ENCODE peak calls at places on chromosomes 16 and 17, in nine cellular contexts. P, R, M, H, G, U, X, I and K are unnamed samples.

GRCh38 chr17:21375757-21376584 is at the start of gene KCNJ12:
- DNase-seq in P (no peak), R (no peak), I (no peak), G (no peak), M (no peak), H (peak; percentile 43), X (no peak), U (no peak), K (no peak)

GRCh38 chr17:55237268-55237667 is 27.5 kb upstream of the HLF start:
- DNase-seq in R (no peak), P (no peak), G (no peak), U (no peak), H (no peak), X (no peak), I (no peak), M (no peak), K (no peak)

GRCh38 chr16:84495506-84495905 is 9.0 kb downstream of the MEAK7 start:
- DNase-seq in P (no peak), U (no peak), H (no peak), R (no peak), X (no peak), M (no peak), G (no peak), I (no peak), K (no peak)

GRCh38 chr16:27431773-27432599 is 30.0 kb downstream of the IL21R start:
- DNase-seq in R (no peak), M (no peak), X (no peak), H (no peak), I (peak; percentile 17), P (peak; percentile 45), G (no peak), U (peak; percentile 29), K (no peak)

GRCh38 chr16:5010576-5011329 is 23.0 kb downstream of the NAGPA start:
- DNase-seq in G (no peak), U (no peak), P (no peak), R (no peak), X (no peak), M (no peak), I (no peak), H (no peak), K (no peak)

GRCh38 chr16:89764711-89765201 is 43.4 kb downstream of the ZNF276 start:
- DNase-seq in R (no peak), P (no peak), U (peak; percentile 95), M (no peak), G (peak; percentile 39), I (no peak), X (no peak), H (no peak), K (peak; percentile 21)

GRCh38 chr17:39027037-39027436 is 59.8 kb upstream of the FBXO47 start:
- DNase-seq in U (peak; percentile 75), X (peak; percentile 65), R (peak; percentile 36), P (no peak), G (peak; percentile 75), I (peak; percentile 87), M (no peak), H (no peak), K (peak; percentile 46)

GRCh38 chr16:14510939-14511797 is 118.9 kb downstream of the PARN start:
- DNase-seq in U (no peak), M (no peak), R (no peak), G (no peak), P (peak; percentile 74), X (no peak), I (no peak), H (peak; percentile 69), K (no peak)

GRCh38 chr17:58335779-58336455 is 7.3 kb upstream of the TSPOAP1 start:
- DNase-seq in I (peak; percentile 58), X (no peak), H (no peak), P (no peak), R (no peak), U (peak; percentile 92), M (no peak), G (no peak), K (no peak)

GRCh38 chr16:87060026-87060986 is 256.9 kb downstream of the C16orf95 start:
- DNase-seq in M (no peak), H (peak; percentile 16), G (no peak), U (no peak), X (no peak), P (peak; percentile 73), R (no peak), I (no peak), K (no peak)

GRCh38 chr17:58315281-58315711 is 13.3 kb downstream of the TSPOAP1 start:
- DNase-seq in X (no peak), M (no peak), H (no peak), U (no peak), G (no peak), R (no peak), I (no peak), P (no peak), K (no peak)

GRCh38 chr17:41001795-41002194 is 2.1 kb upstream of the KRTAP3-2 start:
- DNase-seq in X (no peak), R (no peak), U (no peak), I (no peak), M (no peak), P (no peak), H (no peak), G (no peak), K (no peak)

GRCh38 chr17:40996829-40997228 is 2.9 kb upstream of the KRTAP3-3 start:
- DNase-seq in G (no peak), X (no peak), I (no peak), R (no peak), P (no peak), M (no peak), U (no peak), H (no peak), K (no peak)

GRCh38 chr17:41003926-41004325 is 4.2 kb upstream of the KRTAP3-2 start:
- DNase-seq in R (no peak), P (no peak), H (no peak), M (no peak), G (no peak), U (no peak), I (no peak), X (no peak), K (no peak)

GRCh38 chr17:41004397-41004796 is 4.5 kb downstream of the KRTAP3-1 start:
- DNase-seq in I (no peak), U (no peak), G (no peak), M (no peak), P (no peak), R (no peak), H (no peak), X (no peak), K (no peak)

DNA sequence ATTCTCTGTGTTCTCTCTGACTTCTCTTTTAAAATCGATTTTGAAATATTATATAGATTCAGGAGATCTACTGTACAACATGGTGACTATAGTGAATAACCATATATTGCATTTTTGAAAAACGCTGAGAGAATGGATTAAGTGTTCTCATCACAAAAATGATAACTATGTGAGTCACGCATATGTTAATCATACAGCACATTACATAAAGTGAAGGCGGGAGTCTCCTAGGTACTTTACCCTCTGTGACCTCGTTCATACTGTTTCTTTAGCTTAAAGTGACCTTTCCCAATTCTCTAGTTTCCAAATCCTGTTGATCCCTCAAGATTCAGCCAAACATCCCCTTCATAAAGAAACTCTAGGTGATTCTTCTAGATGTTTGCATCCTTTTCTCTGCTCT is 3.1 kb upstream of the KRTAP3-2 start:
- DNase-seq in U (no peak), R (no peak), P (peak; percentile 17), H (no peak), I (no peak), M (no peak), X (no peak), G (no peak), K (no peak)
- H3K27ac ChIP-seq in U (no peak overlapping the region), R (no peak overlapping the region), P (no peak overlapping the region), H (no peak overlapping the region), I (no peak overlapping the region), M (no peak overlapping the region), X (no peak overlapping the region), G (no peak overlapping the region), K (no peak overlapping the region)

DNA sequence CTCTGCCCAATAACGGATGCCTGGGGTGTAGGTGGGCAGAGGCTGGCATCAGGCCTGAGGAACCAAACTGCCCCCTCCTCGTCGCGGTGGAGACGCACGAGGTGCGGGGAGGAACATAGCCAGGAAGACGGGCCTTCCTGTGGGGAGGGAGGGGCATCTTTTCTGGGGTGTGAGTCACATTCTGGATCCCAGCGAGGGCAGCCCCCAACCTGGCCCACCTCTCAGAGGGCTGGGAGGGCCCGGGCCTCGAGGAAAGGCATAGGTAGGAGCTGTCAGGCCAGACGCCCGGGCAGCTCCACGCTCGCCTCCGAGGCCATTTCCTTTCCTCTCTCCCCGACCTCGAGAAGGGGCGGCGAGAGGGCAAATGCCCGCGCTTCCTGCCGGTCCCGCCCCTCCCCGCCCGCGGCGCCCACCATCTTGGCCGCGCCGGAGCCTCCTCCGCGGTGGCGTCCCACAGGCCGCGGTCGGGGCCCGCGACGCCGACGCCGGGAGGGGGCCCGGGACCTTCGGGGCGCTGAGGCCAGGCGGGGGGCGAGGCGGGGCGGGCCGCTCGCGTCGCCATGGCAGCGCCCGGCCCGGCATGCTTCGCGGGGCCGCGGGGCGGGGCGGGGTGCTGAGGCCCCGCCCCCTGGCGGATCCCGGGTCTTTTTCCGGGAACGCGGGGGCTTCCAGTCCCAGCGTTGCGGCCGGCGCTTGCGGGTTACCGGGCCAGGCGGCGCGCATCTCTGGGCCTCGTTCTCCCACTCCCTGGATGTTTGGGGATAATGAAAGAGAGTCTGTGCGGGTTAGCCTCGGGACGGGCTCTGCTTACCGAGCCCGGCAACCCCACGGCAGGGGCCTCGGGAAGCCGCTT is 13.2 kb downstream of the RAI1 start:
- DNase-seq in M (no peak), X (peak; percentile 82), G (peak; percentile 78), H (peak; percentile 81), R (peak; percentile 75), I (peak; percentile 90), P (peak; percentile 55), U (peak; percentile 85), K (peak; percentile 52)
- TF ChIP-seq POLR2A in M (no peak), X (peak; percentile 76), G (peak; percentile 71), H (peak; percentile 56), R (peak; percentile 84), I (peak; percentile 54), P (peak; percentile 80), U (peak; percentile 23), K (peak; percentile 20)

DNA sequence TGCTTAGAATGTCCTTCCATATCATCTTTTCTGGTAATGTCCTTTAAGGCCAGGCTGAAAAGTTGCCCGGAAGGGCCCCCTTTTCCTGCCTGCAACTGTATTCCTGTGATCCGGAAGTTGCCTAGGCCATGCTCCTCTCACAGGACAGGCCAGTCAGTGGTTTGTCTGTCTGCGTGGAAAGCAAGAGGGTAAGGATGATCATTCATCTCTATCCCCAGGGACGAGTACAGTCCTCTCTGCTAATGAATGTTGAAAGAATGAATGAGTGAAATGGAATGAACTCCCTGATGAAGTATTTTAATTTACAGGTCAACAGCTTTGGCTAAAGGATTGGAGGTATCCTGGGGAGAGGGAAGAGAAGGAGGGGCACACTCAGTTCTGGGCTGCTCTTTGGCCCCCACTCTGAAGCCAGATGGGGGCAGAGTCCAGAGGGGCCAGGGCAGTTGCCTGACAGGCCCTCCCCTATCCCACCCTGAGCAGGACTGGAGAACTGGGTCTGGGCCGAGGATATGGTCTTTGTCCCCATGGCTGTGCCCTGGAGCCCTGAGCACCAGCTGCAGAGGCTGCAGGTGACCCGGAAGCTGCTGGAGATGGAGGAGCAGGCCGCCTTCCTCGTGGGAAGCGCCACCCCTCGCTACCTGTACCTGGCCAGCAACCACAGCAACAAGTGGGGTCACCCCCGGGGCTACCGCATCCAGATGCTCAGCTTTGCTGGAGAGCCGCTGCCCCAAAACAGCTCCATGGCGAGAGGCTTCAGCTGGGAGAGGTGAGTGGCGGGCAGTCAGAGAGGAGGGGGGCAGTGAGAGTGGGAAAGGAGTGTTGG is 3.2 kb downstream of the AOC3 start:
- DNase-seq in M (no peak), P (no peak), X (no peak), I (peak; percentile 53), U (no peak), G (no peak), R (no peak), H (no peak), K (no peak)
- H3K27ac ChIP-seq in M (no peak overlapping the region), P (no peak overlapping the region), X (peak overlapping the region; percentile 77), I (peak overlapping the region; percentile 82), U (peak overlapping the region; percentile 10), G (peak overlapping the region; percentile 85), R (peak overlapping the region; percentile 12), H (no peak overlapping the region), K (no peak overlapping the region)

GRCh38 chr16:30370444-30371247 is at the start of gene TBC1D10B:
- DNase-seq in P (peak; percentile 100), G (peak; percentile 99), I (peak; percentile 100), X (peak; percentile 100), R (peak; percentile 99), U (peak; percentile 99), M (peak; percentile 100), H (peak; percentile 100), K (peak; percentile 99)
- TF ChIP-seq POLR2A in P (no peak), G (peak; percentile 73), I (no peak), X (no peak), R (peak; percentile 78), U (peak; percentile 77), M (no peak), H (peak; percentile 31), K (peak; percentile 52)